ENCODE peak calls at places on chromosomes 4 and X, in four cellular contexts. H is cerebellum, G is HCEC 1CT, W is AG09319. P is an unnamed sample.

GRCh38 chrX:8738588-8739189 is 6.8 kb upstream of the ANOS1 start:
- DNase-seq in H (peak), G (no peak), W (no peak), P (no peak)

GRCh38 chrX:42176790-42177189 is 253.4 kb upstream of the CASK start:
- DNase-seq in H (no peak), G (no peak), W (no peak), P (no peak)

GRCh38 chr4:105061720-105062119 is 85.0 kb upstream of the TET2 start:
- DNase-seq in H (no peak), G (no peak), W (no peak), P (no peak)

GRCh38 chr4:11471613-11472012 is 42.9 kb upstream of the HS3ST1 start:
- DNase-seq in H (no peak), G (no peak), W (no peak), P (no peak)

GRCh38 chrX:75596178-75596577 is 73.3 kb upstream of the ZDHHC15 start:
- DNase-seq in H (no peak), G (no peak), W (no peak), P (no peak)

GRCh38 chrX:9466115-9466495 is 1.2 kb downstream of the TBL1X start:
- DNase-seq in H (no peak), G (peak), W (no peak), P (no peak)

GRCh38 chr4:37905526-37906169 is 14.8 kb downstream of the TBC1D1 start:
- DNase-seq in H (no peak), G (no peak), W (no peak), P (no peak)

GRCh38 chrX:106874075-106874474 is 29.1 kb downstream of the RIPPLY1 start:
- DNase-seq in H (no peak), G (peak), W (no peak), P (no peak)

GRCh38 chrX:45191820-45192409 is 8.8 kb downstream of the DIPK2B start:
- DNase-seq in H (peak), G (no peak), W (no peak), P (no peak)

GRCh38 chr4:1354136-1354982 is 7.4 kb downstream of the UVSSA start:
- DNase-seq in H (no peak), G (no peak), W (no peak), P (no peak)

GRCh38 chr4:112526061-112526460 is 10.1 kb upstream of the NEUROG2 start:
- DNase-seq in H (no peak), G (no peak), W (no peak), P (peak)

GRCh38 chr4:148076964-148077363 is 345.1 kb downstream of the ARHGAP10 start:
- DNase-seq in H (no peak), G (peak), W (no peak), P (no peak)

GRCh38 chrX:136186023-136186413 is 38.7 kb downstream of the FHL1 start:
- DNase-seq in H (no peak), G (no peak), W (no peak), P (no peak)

GRCh38 chrX:50054147-50054546 is 131.8 kb downstream of the CLCN5 start:
- DNase-seq in H (no peak), G (no peak), W (no peak), P (no peak)

GRCh38 chrX:20527458-20528099 is 260.9 kb upstream of the RPS6KA3 start:
- DNase-seq in H (peak), G (peak), W (no peak), P (no peak)

GRCh38 chrX:16839852-16840460 is 30.2 kb downstream of the RBBP7 start:
- DNase-seq in H (no peak), G (peak), W (peak), P (no peak)

GRCh38 chr4:100981447-100982204 is 365.7 kb downstream of the PPP3CA start:
- DNase-seq in H (no peak), G (peak), W (no peak), P (peak)

GRCh38 chr4:119652978-119653377 is 24.4 kb upstream of the PDE5A start:
- DNase-seq in H (no peak), G (peak), W (no peak), P (peak)

GRCh38 chr4:109702950-109703663 is at the start of gene CASP6:
- DNase-seq in H (peak), G (peak), W (peak), P (no peak)

GRCh38 chrX:15737188-15737956 is 698 bp upstream of the CA5B start:
- DNase-seq in H (no peak), G (peak), W (no peak), P (no peak)

GRCh38 chrX:129522184-129523059 is 868 bp downstream of the SMARCA1 start:
- DNase-seq in H (peak), G (peak), W (no peak), P (no peak)